ENCODE peak calls at places on chromosomes 16 and 17, in six cellular contexts. H is sigmoid colon, P is HFFc6, C is GM12878, J is left ventricle myocardium inferior, B is lower leg skin. Y is an unnamed sample.
A peak's percentile ranks its signal among the peaks of the same experiment; 100 is the strongest.

GRCh38 chr17:64622931-64623654 is 39.0 kb downstream of the SMURF2 start:
- DNase-seq in H (no peak), P (peak; percentile 89), C (no peak), J (no peak), B (no peak), Y (no peak)

GRCh38 chr17:35898283-35899070 is 18.3 kb upstream of the CCL5 start:
- DNase-seq in H (no peak), P (no peak), C (no peak), J (peak; percentile 28), B (no peak), Y (no peak)

GRCh38 chr17:27295945-27296344 is 2.0 kb downstream of the WSB1 start:
- DNase-seq in H (no peak), P (no peak), C (no peak), J (no peak), B (no peak), Y (no peak)

GRCh38 chr17:3739422-3740124 is 15.9 kb downstream of the HASPIN start:
- DNase-seq in H (no peak), P (no peak), C (no peak), J (no peak), B (no peak), Y (no peak)

GRCh38 chr17:386145-386876 is 33.7 kb upstream of the RPH3AL start:
- DNase-seq in H (peak; percentile 83), P (no peak), C (no peak), J (peak; percentile 84), B (peak; percentile 42), Y (peak; percentile 51)

GRCh38 chr17:37305406-37305905 is 70.3 kb upstream of the C17orf78 start:
- DNase-seq in H (no peak), P (no peak), C (no peak), J (no peak), B (no peak), Y (no peak)

GRCh38 chr17:82314012-82314720 is 3.2 kb downstream of the CD7 start:
- DNase-seq in H (no peak), P (no peak), C (no peak), J (no peak), B (no peak), Y (no peak)

GRCh38 chr16:14375132-14375491 is 254.9 kb downstream of the PARN start:
- DNase-seq in H (no peak), P (no peak), C (no peak), J (no peak), B (no peak), Y (no peak)

GRCh38 chr16:63702981-63703590 is 1418.8 kb downstream of the CDH11 start:
- DNase-seq in H (no peak), P (no peak), C (no peak), J (no peak), B (no peak), Y (no peak)

GRCh38 chr16:80084614-80085013 is 456.2 kb upstream of the DYNLRB2 start:
- DNase-seq in H (peak; percentile 82), P (peak; percentile 16), C (no peak), J (peak; percentile 25), B (peak; percentile 66), Y (no peak)

GRCh38 chr16:70788668-70789161 is 12.2 kb downstream of the VAC14 start:
- DNase-seq in H (no peak), P (no peak), C (no peak), J (no peak), B (no peak), Y (no peak)

GRCh38 chr16:16037521-16037920 is 88.1 kb downstream of the ABCC1 start:
- DNase-seq in H (no peak), P (no peak), C (no peak), J (no peak), B (no peak), Y (no peak)

GRCh38 chr16:58551496-58551895 is 36.2 kb downstream of the SETD6 start:
- DNase-seq in H (no peak), P (no peak), C (no peak), J (peak; percentile 56), B (no peak), Y (no peak)

GRCh38 chr16:49597796-49598195 is 224.2 kb downstream of the C16orf78 start:
- DNase-seq in H (no peak), P (no peak), C (no peak), J (no peak), B (no peak), Y (no peak)

DNA sequence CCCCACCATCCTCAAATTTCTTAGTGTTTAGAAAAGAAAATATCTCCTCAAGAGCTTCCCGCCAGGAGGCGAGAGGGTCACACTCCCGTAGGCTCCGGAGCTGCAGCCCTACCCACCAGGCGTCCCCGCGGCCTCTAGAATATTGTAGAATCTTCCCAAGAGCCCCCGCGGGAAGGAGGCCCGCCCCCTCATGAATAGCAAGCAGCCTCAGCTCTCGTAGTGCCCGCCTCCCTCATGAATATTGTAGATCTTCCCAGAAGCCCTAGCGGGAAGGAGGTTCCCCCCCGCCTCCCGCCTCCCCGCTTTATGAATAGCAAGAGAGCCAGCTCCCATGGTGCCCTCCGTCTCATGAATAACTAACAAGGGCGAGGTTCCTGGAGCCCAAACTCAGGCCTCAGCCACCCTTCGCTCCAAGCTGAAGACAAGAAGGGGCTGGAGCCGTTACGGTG is at the start of gene FBXO47:
- DNase-seq in H (peak; percentile 97), P (no peak), C (no peak), J (peak; percentile 94), B (peak; percentile 91), Y (peak; percentile 57)
- TF ChIP-seq CTCF in H (no peak), P (no peak), C (no peak), J (peak; percentile 57), B (no peak), Y (no peak)

GRCh38 chr16:3264137-3265036 is 8.0 kb upstream of the MEFV start:
- DNase-seq in H (peak; percentile 99), P (peak; percentile 99), C (peak; percentile 84), J (peak; percentile 96), B (peak; percentile 93), Y (peak; percentile 87)
- TF ChIP-seq CTCF in H (peak; percentile 13), P (peak; percentile 44), C (peak; percentile 47), J (peak; percentile 43), B (no peak), Y (no peak)

DNA sequence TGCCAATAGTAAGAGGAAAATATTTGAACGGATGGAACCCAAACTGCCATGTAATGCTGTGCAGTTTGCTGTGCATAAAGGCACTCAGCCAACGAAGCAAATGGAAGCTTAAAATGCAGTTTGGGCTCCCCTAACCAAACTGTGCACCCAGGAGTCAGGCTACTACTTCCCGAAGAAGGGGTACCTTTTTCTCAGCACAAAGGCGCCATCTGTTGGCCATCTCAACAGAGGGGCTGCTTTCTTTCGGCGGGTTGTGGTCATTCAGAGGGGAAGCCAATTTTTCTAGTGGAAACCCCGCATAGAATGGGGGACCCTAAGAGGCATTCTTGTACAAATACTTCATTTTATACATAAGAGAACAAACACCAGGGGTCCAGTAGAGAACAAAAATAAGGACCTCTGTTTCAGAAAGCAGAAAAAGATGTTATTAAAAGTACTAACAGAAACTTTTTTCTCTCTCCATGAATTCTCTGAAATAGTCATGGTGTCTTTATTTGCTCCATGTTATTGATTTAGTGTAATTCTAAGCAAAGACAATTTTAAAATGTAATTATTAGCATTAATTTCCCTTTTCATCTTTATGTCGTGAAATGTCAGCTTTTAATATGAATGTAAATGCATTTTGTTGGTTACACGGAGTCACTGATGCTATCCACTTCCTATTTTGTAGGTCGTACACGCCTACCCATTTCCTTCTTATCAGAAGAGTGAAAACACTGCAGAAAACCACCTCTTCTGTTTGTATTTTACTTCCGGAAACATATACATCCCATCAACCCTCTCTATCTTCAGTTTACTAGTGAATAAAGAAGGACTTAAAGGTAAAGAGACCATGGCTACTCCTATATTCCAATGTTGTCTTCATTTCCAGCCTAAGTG is 453.3 kb downstream of the KCNJ2 start:
- DNase-seq in H (peak; percentile 58), P (no peak), C (no peak), J (peak; percentile 38), B (no peak), Y (no peak)
- TF ChIP-seq CTCF in H (no peak), P (peak; percentile 69), C (peak; percentile 57), J (peak; percentile 71), B (no peak), Y (no peak)

DNA sequence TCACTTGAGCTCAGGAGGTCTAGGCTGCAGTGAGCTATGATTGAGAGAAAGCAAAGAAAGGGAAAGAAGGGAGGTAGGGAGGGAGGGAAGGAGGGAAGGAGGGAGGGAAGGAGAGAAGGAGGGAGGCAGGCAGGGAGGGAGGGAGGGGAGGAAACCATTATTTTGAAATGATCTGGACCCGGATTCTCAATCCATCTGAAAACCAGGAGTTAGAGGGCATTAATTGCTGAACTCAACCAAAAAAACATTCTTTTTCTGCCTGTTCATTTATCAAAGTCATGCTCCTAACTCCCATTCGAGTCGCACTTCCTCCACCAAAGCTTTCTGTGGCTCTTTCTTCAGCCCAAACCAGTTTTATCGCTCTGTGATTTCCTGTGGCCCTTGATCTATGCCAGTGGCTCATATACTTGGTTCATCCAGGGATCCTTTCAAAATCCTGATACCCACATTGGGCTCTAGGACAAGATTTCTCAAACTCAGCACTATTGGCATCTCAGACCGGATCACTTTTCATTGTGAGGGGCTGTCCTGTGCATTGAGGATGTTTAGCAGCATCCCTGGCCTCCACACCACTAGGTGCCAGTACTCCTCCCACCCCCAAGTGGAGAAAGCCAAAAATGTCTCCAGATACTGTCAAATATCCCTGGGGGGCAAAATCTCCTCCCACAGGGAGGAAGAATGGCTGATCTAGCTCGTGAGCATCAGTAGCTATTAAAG is 38.2 kb downstream of the CMTM4 start:
- DNase-seq in H (no peak), P (no peak), C (no peak), J (no peak), B (no peak), Y (no peak)
- TF ChIP-seq CTCF in H (no peak), P (no peak), C (no peak), J (no peak), B (no peak), Y (no peak)

GRCh38 chr17:5793157-5793556 is 208.8 kb upstream of the NLRP1 start:
- DNase-seq in H (no peak), P (no peak), C (no peak), J (no peak), B (no peak), Y (no peak)
- TF ChIP-seq CTCF in H (no peak), P (peak; percentile 62), C (peak; percentile 4), J (no peak), B (no peak), Y (no peak)

GRCh38 chr17:17703608-17703919 is 22.3 kb downstream of the RAI1 start:
- DNase-seq in H (no peak), P (no peak), C (no peak), J (no peak), B (no peak), Y (no peak)

GRCh38 chr17:17704931-17705330 is 23.7 kb downstream of the RAI1 start:
- DNase-seq in H (no peak), P (no peak), C (no peak), J (no peak), B (no peak), Y (no peak)

GRCh38 chr17:17708301-17708700 is 27.0 kb downstream of the RAI1 start:
- DNase-seq in H (no peak), P (no peak), C (no peak), J (no peak), B (no peak), Y (no peak)

GRCh38 chr17:17708816-17709215 is 27.6 kb downstream of the RAI1 start:
- DNase-seq in H (no peak), P (no peak), C (no peak), J (no peak), B (no peak), Y (no peak)

GRCh38 chr17:17706140-17707060 is 25.1 kb downstream of the RAI1 start:
- DNase-seq in H (no peak), P (no peak), C (no peak), J (no peak), B (no peak), Y (no peak)
- TF ChIP-seq CTCF in H (no peak), P (no peak), C (no peak), J (no peak), B (no peak), Y (no peak)

Y was measured in omental fat pad.